ENCODE peak calls at places on chromosomes 11 and 22, in seven cellular contexts. A, K, X, Y, J, P and U are unnamed samples.

GRCh38 chr11:69770525-69770924 is 4.6 kb downstream of the FGF4 start:
- DNase-seq in A (no peak), K (no peak), X (no peak), Y (no peak), J (no peak), P (no peak), U (no peak)

GRCh38 chr22:39182478-39183030 is 30.1 kb upstream of the CBX7 start:
- DNase-seq in A (no peak), K (no peak), X (no peak), Y (no peak), J (no peak), P (no peak), U (no peak)

GRCh38 chr22:38083931-38084631 is at the start of gene SLC16A8:
- DNase-seq in A (no peak), K (peak), X (peak), Y (no peak), J (no peak), P (no peak), U (peak)

GRCh38 chr22:48105254-48105653 is 1342.8 kb downstream of the TBC1D22A start:
- DNase-seq in A (no peak), K (no peak), X (no peak), Y (no peak), J (no peak), P (no peak), U (no peak)

GRCh38 chr11:1978865-1979473 is 18.7 kb downstream of the H19 start:
- DNase-seq in A (no peak), K (peak), X (peak), Y (no peak), J (no peak), P (no peak), U (no peak)

GRCh38 chr22:24067587-24068376 is 56.7 kb downstream of the CABIN1 start:
- DNase-seq in A (no peak), K (no peak), X (no peak), Y (no peak), J (no peak), P (no peak), U (no peak)

GRCh38 chr11:76232026-76232665 is 25.8 kb upstream of the WNT11 start:
- DNase-seq in A (no peak), K (no peak), X (peak), Y (no peak), J (no peak), P (no peak), U (no peak)

GRCh38 chr11:291281-292210 is 2.6 kb downstream of the PGGHG start:
- DNase-seq in A (no peak), K (peak), X (peak), Y (no peak), J (no peak), P (no peak), U (no peak)